ENCODE peak calls at places on chromosomes 6 and 20, in eight cellular contexts. I is A549; K is hepatocyte; V is right lobe of liver; T is heart right ventricle; U is ovary; X is CD8-positive, alpha-beta memory T cell; B is right cardiac atrium. N is an unnamed sample.

GRCh38 chr20:51938557-51939324 is 136.4 kb upstream of the SALL4 start:
- DNase-seq in V (no peak), B (no peak), I (no peak), T (no peak), U (no peak), X (no peak), K (no peak), N (no peak)

GRCh38 chr20:25319241-25320034 is 71.2 kb downstream of the ABHD12 start:
- DNase-seq in I (no peak), K (no peak), B (no peak), X (no peak), V (peak; percentile 28), T (peak; percentile 3), U (no peak), N (peak; percentile 37)

GRCh38 chr20:11118802-11119380 is 445.1 kb upstream of the JAG1 start:
- DNase-seq in V (no peak), I (no peak), K (no peak), X (no peak), T (no peak), U (no peak), B (no peak), N (no peak)

GRCh38 chr6:140269766-140270165 is 895.3 kb upstream of the CITED2 start:
- DNase-seq in B (no peak), T (no peak), V (no peak), I (no peak), X (no peak), K (no peak), U (no peak), N (no peak)

GRCh38 chr6:36430351-36430750 is 12.3 kb downstream of the PXT1 start:
- DNase-seq in I (no peak), V (no peak), T (no peak), U (no peak), X (no peak), B (no peak), K (no peak), N (no peak)

GRCh38 chr6:46990031-46990644 is 52.0 kb downstream of the ADGRF1 start:
- DNase-seq in T (peak; percentile 26), I (no peak), V (no peak), U (no peak), K (no peak), X (no peak), B (peak; percentile 64), N (no peak)

GRCh38 chr6:148973809-148974208 is 227.0 kb downstream of the UST start:
- DNase-seq in T (no peak), U (no peak), X (no peak), K (peak; percentile 52), I (peak; percentile 32), V (no peak), B (no peak), N (no peak)

GRCh38 chr6:122609881-122610689 is at the start of gene PKIB:
- DNase-seq in V (peak; percentile 84), I (peak; percentile 60), B (peak; percentile 88), K (peak; percentile 92), T (peak; percentile 25), X (peak; percentile 48), U (peak; percentile 33), N (peak; percentile 90)

GRCh38 chr6:90458353-90459224 is 128.3 kb downstream of the MAP3K7 start:
- DNase-seq in K (no peak), V (no peak), B (peak; percentile 57), T (peak; percentile 7), I (no peak), X (peak; percentile 64), U (no peak), N (no peak)

GRCh38 chr20:59743308-59743707 is 139.0 kb downstream of the PHACTR3 start:
- DNase-seq in T (no peak), X (no peak), U (no peak), K (no peak), B (no peak), V (no peak), I (no peak), N (no peak)

GRCh38 chr6:95551678-95552324 is 25.5 kb upstream of the MANEA start:
- DNase-seq in K (no peak), T (no peak), V (peak; percentile 53), X (no peak), B (no peak), U (no peak), I (no peak), N (no peak)
- H3K4me1 ChIP-seq in K (no peaks in the 10 kb centered on the region), T (no peaks in the 10 kb centered on the region), V (peaks cover 19% of the 10 kb centered on the region), X (no peaks in the 10 kb centered on the region), B (no peaks in the 10 kb centered on the region), U (no peaks in the 10 kb centered on the region), I (no peaks in the 10 kb centered on the region), N (no peaks in the 10 kb centered on the region)

GRCh38 chr6:15264902-15265761 is 19.3 kb downstream of the JARID2 start:
- DNase-seq in X (no peak), B (peak; percentile 75), I (no peak), V (no peak), U (no peak), T (peak; percentile 42), K (no peak), N (no peak)
- H3K4me1 ChIP-seq in X (peaks cover 61% of the 10 kb centered on the region), B (peaks cover 40% of the 10 kb centered on the region), I (peaks cover 21% of the 10 kb centered on the region), V (peaks cover 32% of the 10 kb centered on the region), U (peaks cover 42% of the 10 kb centered on the region), T (peaks cover 80% of the 10 kb centered on the region), K (peaks cover 65% of the 10 kb centered on the region), N (peaks cover 40% of the 10 kb centered on the region)

DNA sequence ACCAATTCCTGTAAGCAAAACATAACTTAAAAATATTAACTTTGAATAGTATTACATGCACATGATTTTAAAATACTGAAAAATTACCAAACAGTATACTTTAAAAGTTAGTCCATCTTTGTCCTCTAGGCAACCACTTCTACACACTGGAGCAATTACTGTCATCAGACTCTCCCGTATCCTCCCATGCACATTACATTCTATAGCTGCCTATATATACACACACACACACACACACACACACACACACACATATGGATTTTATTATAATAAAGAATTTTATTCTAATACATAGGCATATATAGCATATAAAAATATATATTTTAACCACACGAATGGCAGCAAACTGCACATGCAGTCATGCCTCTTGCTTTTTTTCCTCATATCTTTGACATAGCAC is 8.2 kb downstream of the REV3L start:
- DNase-seq in V (no peak), X (no peak), K (no peak), U (no peak), I (no peak), B (no peak), T (no peak), N (no peak)
- H3K4me1 ChIP-seq in V (no peaks in the 10 kb centered on the region), X (peaks cover 6% of the 10 kb centered on the region), K (peaks cover 12% of the 10 kb centered on the region), U (peaks cover 7% of the 10 kb centered on the region), I (peaks cover 39% of the 10 kb centered on the region), B (peaks cover 2% of the 10 kb centered on the region), T (peaks cover 38% of the 10 kb centered on the region), N (peaks cover 3% of the 10 kb centered on the region)

GRCh38 chr6:14196029-14196428 is 78.5 kb downstream of the CD83 start:
- DNase-seq in B (no peak), T (no peak), X (no peak), U (no peak), V (no peak), I (no peak), K (no peak), N (no peak)
- H3K4me1 ChIP-seq in B (no peaks in the 10 kb centered on the region), T (peaks cover 26% of the 10 kb centered on the region), X (no peaks in the 10 kb centered on the region), U (peaks cover 2% of the 10 kb centered on the region), V (no peaks in the 10 kb centered on the region), I (no peaks in the 10 kb centered on the region), K (peaks cover 3% of the 10 kb centered on the region), N (peaks cover 5% of the 10 kb centered on the region)

DNA sequence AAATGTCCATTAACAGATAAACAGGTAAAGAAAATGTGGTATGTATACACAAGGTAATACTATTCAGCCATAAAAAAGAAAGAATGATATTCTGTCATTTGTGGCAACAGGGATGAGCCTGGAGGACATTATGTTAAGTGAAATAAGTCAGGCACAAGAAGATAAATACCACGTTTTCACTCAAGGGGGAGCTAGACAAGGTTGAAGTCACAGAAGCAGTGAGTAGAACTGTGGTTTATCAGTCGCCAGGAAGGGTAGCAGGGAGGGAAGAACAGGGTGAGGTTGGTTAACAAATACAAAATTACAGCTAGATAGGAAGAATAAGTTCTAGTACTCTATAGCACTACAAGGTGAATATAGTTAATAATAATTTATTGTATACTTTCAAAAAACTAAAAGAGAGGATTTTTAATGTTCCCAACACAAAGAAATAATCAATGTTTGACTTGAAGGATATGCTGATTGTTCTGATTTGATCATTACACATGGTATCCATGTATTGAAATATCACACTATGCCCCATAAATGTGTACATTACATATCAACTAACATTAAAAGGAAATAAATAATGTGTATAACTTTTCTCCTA is 21.1 kb downstream of the RTN4IP1 start:
- DNase-seq in X (no peak), T (no peak), B (no peak), U (no peak), I (peak; percentile 61), V (no peak), K (peak; percentile 70), N (no peak)
- H3K4me1 ChIP-seq in X (no peaks in the 10 kb centered on the region), T (no peaks in the 10 kb centered on the region), B (no peaks in the 10 kb centered on the region), U (no peaks in the 10 kb centered on the region), I (no peaks in the 10 kb centered on the region), V (no peaks in the 10 kb centered on the region), K (no peaks in the 10 kb centered on the region), N (no peaks in the 10 kb centered on the region)

GRCh38 chr6:16660157-16660497 is 101.1 kb downstream of the ATXN1 start:
- DNase-seq in B (no peak), V (no peak), I (no peak), X (no peak), U (no peak), T (no peak), K (no peak), N (no peak)

GRCh38 chr6:16658661-16659060 is 102.6 kb downstream of the ATXN1 start:
- DNase-seq in V (no peak), U (no peak), T (no peak), X (no peak), I (no peak), K (no peak), B (no peak), N (no peak)

GRCh38 chr6:16659471-16660156 is 101.6 kb downstream of the ATXN1 start:
- DNase-seq in K (no peak), U (no peak), X (no peak), T (no peak), B (no peak), I (no peak), V (no peak), N (no peak)

GRCh38 chr6:16656451-16656850 is 104.8 kb downstream of the ATXN1 start:
- DNase-seq in X (no peak), T (no peak), B (no peak), V (no peak), K (no peak), U (no peak), I (no peak), N (no peak)

GRCh38 chr6:16657768-16658167 is 103.5 kb downstream of the ATXN1 start:
- DNase-seq in V (no peak), I (no peak), K (no peak), B (no peak), X (no peak), U (no peak), T (no peak), N (no peak)
- H3K4me1 ChIP-seq in V (peaks cover 18% of the 10 kb centered on the region), I (no peaks in the 10 kb centered on the region), K (peaks cover 5% of the 10 kb centered on the region), B (no peaks in the 10 kb centered on the region), X (peaks cover 62% of the 10 kb centered on the region), U (peaks cover 1% of the 10 kb centered on the region), T (peaks cover 22% of the 10 kb centered on the region), N (peaks cover 2% of the 10 kb centered on the region)

DNA sequence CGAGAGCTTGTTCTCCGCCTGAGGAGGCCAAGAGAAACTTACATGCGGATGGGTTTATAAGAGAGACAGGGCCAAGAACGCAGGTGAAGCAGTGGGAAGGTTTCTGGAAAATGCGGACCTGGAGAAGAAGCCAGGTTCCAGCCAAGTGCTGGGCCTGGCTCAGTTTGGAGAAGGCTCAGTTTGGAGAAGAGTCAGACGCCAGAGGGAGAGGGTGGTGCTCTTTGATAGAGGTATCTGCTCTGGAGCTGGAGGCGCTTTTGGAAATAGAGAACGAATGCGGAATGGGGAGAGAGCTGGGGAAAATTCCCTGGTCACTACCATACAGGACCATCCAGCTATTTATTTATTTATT is 753 bp downstream of the RSPH9 start:
- DNase-seq in U (no peak), V (no peak), K (no peak), T (no peak), X (no peak), B (no peak), I (no peak), N (no peak)
- H3K4me1 ChIP-seq in U (peaks cover 3% of the 10 kb centered on the region), V (no peaks in the 10 kb centered on the region), K (peaks cover 4% of the 10 kb centered on the region), T (peaks cover 13% of the 10 kb centered on the region), X (peaks cover 4% of the 10 kb centered on the region), B (no peaks in the 10 kb centered on the region), I (no peaks in the 10 kb centered on the region), N (peaks cover 3% of the 10 kb centered on the region)

N was measured in kidney.